ENCODE peak calls at places on chromosome 1, in five cellular contexts. M is spleen; C is Calu3; D is natural killer cell; S is CD8-positive, alpha-beta T cell. V is an unnamed sample.

GRCh38 chr1:166840309-166841302 is 1.3 kb downstream of the POGK start:
- DNase-seq in C (no peak), M (no peak), S (no peak), D (no peak), V (no peak)

GRCh38 chr1:114152211-114153050 is 1.2 kb downstream of the SYT6 start:
- DNase-seq in D (peak; percentile 23), C (no peak), M (peak; percentile 77), S (no peak), V (no peak)

GRCh38 chr1:90821152-90821792 is 104.2 kb upstream of the BARHL2 start:
- DNase-seq in S (no peak), C (peak; percentile 9), M (no peak), D (no peak), V (no peak)

GRCh38 chr1:212219679-212220463 is 65.3 kb upstream of the PPP2R5A start:
- DNase-seq in C (no peak), S (no peak), D (no peak), M (no peak), V (no peak)

GRCh38 chr1:2617981-2618470 is 14.8 kb downstream of the MMEL1 start:
- DNase-seq in C (no peak), D (no peak), S (no peak), M (no peak), V (no peak)

GRCh38 chr1:3483801-3484444 is 29.5 kb downstream of the ARHGEF16 start:
- DNase-seq in D (no peak), S (peak; percentile 40), M (no peak), C (peak; percentile 63), V (peak; percentile 80)

GRCh38 chr1:235763962-235764361 is 102.7 kb downstream of the LYST start:
- DNase-seq in D (no peak), S (no peak), M (no peak), C (no peak), V (peak; percentile 38)

GRCh38 chr1:16205891-16206546 is 6.4 kb downstream of the ARHGEF19 start:
- DNase-seq in M (peak; percentile 88), D (no peak), S (no peak), C (no peak), V (no peak)

GRCh38 chr1:219990782-219991510 is 55.4 kb downstream of the EPRS1 start:
- DNase-seq in D (no peak), M (no peak), S (no peak), C (peak; percentile 22), V (no peak)

GRCh38 chr1:110240476-110241210 is 30.5 kb downstream of the KCNC4 start:
- DNase-seq in S (no peak), M (peak; percentile 66), D (no peak), C (peak; percentile 9), V (no peak)

GRCh38 chr1:175865041-175865766 is 121.8 kb upstream of the TNR start:
- DNase-seq in D (no peak), M (no peak), C (no peak), S (no peak), V (no peak)

GRCh38 chr1:156776942-156777341 is 9.6 kb downstream of the PRCC start:
- DNase-seq in D (no peak), C (no peak), S (no peak), M (no peak), V (no peak)

GRCh38 chr1:90591970-90592356 is 125.1 kb downstream of the BARHL2 start:
- DNase-seq in C (no peak), S (no peak), D (no peak), M (no peak), V (no peak)

GRCh38 chr1:19083081-19083480 is 126.6 kb upstream of the IFFO2 start:
- DNase-seq in M (no peak), C (peak; percentile 58), D (no peak), S (no peak), V (no peak)

GRCh38 chr1:100538935-100539835 is 1.2 kb downstream of the GPR88 start:
- DNase-seq in D (peak; percentile 19), M (peak; percentile 82), S (no peak), C (peak; percentile 26), V (peak; percentile 30)

GRCh38 chr1:213127074-213127473 is 76.0 kb downstream of the RPS6KC1 start:
- DNase-seq in M (no peak), D (no peak), C (no peak), S (no peak), V (no peak)

GRCh38 chr1:115210302-115210711 is 121.0 kb upstream of the TSPAN2 start:
- DNase-seq in C (no peak), D (no peak), S (no peak), M (no peak), V (no peak)

GRCh38 chr1:15028117-15028516 is 125.4 kb upstream of the TMEM51 start:
- DNase-seq in S (no peak), M (no peak), C (no peak), D (no peak), V (no peak)

GRCh38 chr1:240608707-240609106 is 3.2 kb downstream of the GREM2 start:
- DNase-seq in D (no peak), C (peak; percentile 41), S (peak; percentile 12), M (no peak), V (no peak)
- TF ChIP-seq CTCF in D (no peak), C (peak; percentile 55), S (no peak), M (no peak), V (no peak)

GRCh38 chr1:214660900-214661299 is 57.9 kb downstream of the CENPF start:
- DNase-seq in M (no peak), S (no peak), D (no peak), C (no peak), V (no peak)
- TF ChIP-seq CTCF in M (no peak), S (no peak), D (no peak), C (no peak), V (no peak)

GRCh38 chr1:1229770-1230169 is 2.0 kb downstream of the SDF4 start:
- DNase-seq in M (no peak), C (no peak), D (no peak), S (no peak), V (no peak)

GRCh38 chr1:1230656-1231399 is 973 bp downstream of the SDF4 start:
- DNase-seq in S (no peak), C (no peak), D (no peak), M (no peak), V (no peak)

GRCh38 chr1:1232801-1233566 is 947 bp downstream of the B3GALT6 start:
- DNase-seq in S (no peak), D (no peak), C (no peak), M (peak; percentile 89), V (no peak)

GRCh38 chr1:1232224-1232800 is at the start of gene B3GALT6:
- DNase-seq in S (no peak), D (no peak), C (no peak), M (no peak), V (no peak)

DNA sequence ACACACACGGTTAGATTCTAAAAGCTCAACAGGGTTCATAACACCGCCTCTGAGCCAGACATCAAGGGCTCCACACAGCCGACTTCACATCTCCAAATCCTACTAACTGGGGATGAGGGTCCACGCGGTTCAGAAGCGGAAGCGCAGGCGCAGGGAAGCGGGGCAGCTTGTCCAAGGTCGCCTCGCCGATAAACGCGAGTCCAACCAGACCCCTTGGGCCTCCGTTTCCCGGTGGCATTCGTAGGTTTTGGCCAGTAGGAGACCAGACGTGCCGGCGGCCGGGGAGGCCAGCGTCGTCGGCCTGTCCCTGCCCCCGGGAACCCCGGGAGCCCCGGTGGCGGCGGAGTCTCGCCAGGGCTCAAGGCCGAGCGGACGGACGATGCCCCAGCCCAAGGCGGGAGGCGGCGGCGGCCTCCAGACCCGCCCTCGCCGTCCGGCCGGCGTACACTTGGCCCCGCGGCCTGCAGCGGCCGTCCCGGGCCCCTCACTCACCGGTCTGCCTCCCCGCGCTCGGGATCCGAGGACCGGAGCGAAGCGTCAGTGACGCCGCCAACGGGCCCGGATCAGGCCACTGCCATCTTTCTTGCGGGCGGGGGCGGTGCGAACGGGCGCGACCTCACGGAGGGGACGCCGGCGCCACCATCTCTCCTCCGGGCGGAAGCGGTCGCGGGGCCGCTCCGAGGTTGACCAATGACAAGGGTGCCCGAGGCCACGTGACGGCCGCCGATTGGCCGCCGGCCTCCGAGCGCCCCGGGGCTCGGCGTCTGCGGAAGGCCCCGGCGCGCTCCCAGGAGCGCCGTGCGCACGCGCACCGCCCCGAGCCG is at the start of gene SDF4:
- DNase-seq in M (peak; percentile 98), D (peak; percentile 96), S (peak; percentile 96), C (peak; percentile 94), V (peak; percentile 100)
- TF ChIP-seq CTCF in M (no peak), D (no peak), S (no peak), C (no peak), V (no peak)

DNA sequence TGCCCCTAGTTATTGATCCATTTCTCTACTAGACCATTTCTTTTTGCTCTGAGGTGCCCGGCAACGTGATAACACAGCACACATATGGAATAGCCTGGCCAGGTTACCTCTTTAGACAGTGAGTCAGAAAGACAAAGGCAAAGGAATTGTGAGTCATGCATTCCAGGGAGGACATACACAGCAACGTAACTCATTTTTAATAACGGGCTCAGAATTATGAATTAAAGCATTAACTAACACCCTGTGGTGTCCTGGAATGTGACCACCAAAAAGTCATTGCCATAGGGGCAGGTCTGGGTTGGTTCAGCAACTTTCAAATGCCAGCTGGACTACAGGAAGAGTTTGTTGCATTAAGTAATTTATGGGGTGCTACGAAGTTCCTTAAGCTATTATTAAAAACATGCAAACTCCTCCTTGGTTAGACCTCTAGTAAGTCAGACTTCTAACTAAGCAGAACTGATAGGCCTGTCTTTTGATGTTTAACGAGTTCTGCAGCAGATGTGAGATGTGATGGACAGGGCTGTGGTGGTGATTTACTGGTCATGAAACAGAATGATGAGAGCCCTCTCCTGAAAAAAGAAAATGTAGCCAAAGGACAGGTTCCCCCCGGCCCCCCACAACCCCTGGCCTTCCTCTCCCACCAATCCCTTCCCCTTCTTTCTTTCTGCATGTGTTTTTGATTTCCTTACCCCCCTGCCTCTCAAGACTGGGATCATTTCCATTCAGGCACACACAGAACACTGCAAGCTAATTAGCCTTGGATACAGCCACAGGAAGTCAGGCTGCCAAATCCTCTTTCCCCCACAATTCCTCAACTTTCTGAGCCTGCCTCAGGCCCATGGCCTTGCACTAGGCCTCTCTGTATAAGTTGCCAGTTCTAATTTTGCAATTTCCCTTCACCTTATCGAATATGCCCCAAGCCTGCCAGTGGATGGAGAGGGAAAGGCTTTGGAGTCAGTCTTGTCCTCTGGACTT is 88.9 kb upstream of the HAO2 start:
- DNase-seq in D (no peak), M (no peak), C (peak; percentile 61), S (no peak), V (no peak)
- TF ChIP-seq CTCF in D (no peak), M (no peak), C (no peak), S (no peak), V (no peak)

GRCh38 chr1:11571906-11572616 is 82.2 kb downstream of the FBXO2 start:
- DNase-seq in D (no peak), S (no peak), C (no peak), M (peak; percentile 28), V (no peak)
- TF ChIP-seq CTCF in D (no peak), S (no peak), C (no peak), M (no peak), V (no peak)

GRCh38 chr1:37593726-37594125 is 2.0 kb downstream of the GNL2 start:
- DNase-seq in M (no peak), C (no peak), D (no peak), S (no peak), V (no peak)

GRCh38 chr1:37601441-37601840 is 5.7 kb upstream of the GNL2 start:
- DNase-seq in C (no peak), M (no peak), S (no peak), D (no peak), V (no peak)

GRCh38 chr1:37599940-37600339 is 4.2 kb upstream of the GNL2 start:
- DNase-seq in D (no peak), S (no peak), C (no peak), M (no peak), V (no peak)

GRCh38 chr1:37596182-37596667 is 488 bp upstream of the GNL2 start:
- DNase-seq in D (no peak), S (no peak), M (no peak), C (no peak), V (no peak)

GRCh38 chr1:37595440-37596181 is at the start of gene GNL2:
- DNase-seq in C (peak; percentile 98), M (peak; percentile 99), S (peak; percentile 96), D (peak; percentile 97), V (peak; percentile 99)
- TF ChIP-seq CTCF in C (no peak), M (no peak), S (no peak), D (no peak), V (no peak)